ENCODE peak calls at places on chromosomes 2 and 18, in seven cellular contexts. One of them, this sample, is unnamed.

GRCh38 chr18:77096936-77097886 is 35.4 kb downstream of the MBP start:
- DNase-seq in T-helper 17 cell: no peak
- DNase-seq in RPMI7951: no peak
- DNase-seq in NAMALWA: no peak
- DNase-seq in GM04504: no peak
- DNase-seq in hypothalamus: no peak
- DNase-seq in activated T-cell treated with anti-CD3 and anti-CD28 coated beads, Interleukin-2, amount 50 U/mL, for 72 hours: no peak
- DNase-seq in this sample: no peak

GRCh38 chr2:217064234-217065103 is 204.6 kb upstream of the TNP1 start:
- DNase-seq in activated T-cell treated with anti-CD3 and anti-CD28 coated beads, Interleukin-2, amount 50 U/mL, for 72 hours: no peak
- DNase-seq in RPMI7951: no peak
- DNase-seq in GM04504: peak; percentile 37
- DNase-seq in hypothalamus: no peak
- DNase-seq in NAMALWA: no peak
- DNase-seq in T-helper 17 cell: no peak
- DNase-seq in this sample: no peak

GRCh38 chr2:181632733-181633401 is 24.0 kb downstream of the CERKL start:
- DNase-seq in T-helper 17 cell: no peak
- DNase-seq in RPMI7951: no peak
- DNase-seq in hypothalamus: no peak
- DNase-seq in NAMALWA: no peak
- DNase-seq in activated T-cell treated with anti-CD3 and anti-CD28 coated beads, Interleukin-2, amount 50 U/mL, for 72 hours: no peak
- DNase-seq in GM04504: no peak
- DNase-seq in this sample: no peak

GRCh38 chr18:27942706-27943105 is 234.2 kb downstream of the CDH2 start:
- DNase-seq in hypothalamus: no peak
- DNase-seq in GM04504: no peak
- DNase-seq in T-helper 17 cell: no peak
- DNase-seq in RPMI7951: peak; percentile 77
- DNase-seq in NAMALWA: no peak
- DNase-seq in activated T-cell treated with anti-CD3 and anti-CD28 coated beads, Interleukin-2, amount 50 U/mL, for 72 hours: no peak
- DNase-seq in this sample: no peak

GRCh38 chr2:121293450-121294325 is 8.7 kb upstream of the TFCP2L1 start:
- DNase-seq in NAMALWA: no peak
- DNase-seq in hypothalamus: no peak
- DNase-seq in RPMI7951: no peak
- DNase-seq in activated T-cell treated with anti-CD3 and anti-CD28 coated beads, Interleukin-2, amount 50 U/mL, for 72 hours: no peak
- DNase-seq in T-helper 17 cell: no peak
- DNase-seq in GM04504: no peak
- DNase-seq in this sample: no peak

GRCh38 chr18:55522011-55522410 is 66.0 kb downstream of the TCF4 start:
- DNase-seq in NAMALWA: peak; percentile 56
- DNase-seq in hypothalamus: no peak
- DNase-seq in GM04504: no peak
- DNase-seq in activated T-cell treated with anti-CD3 and anti-CD28 coated beads, Interleukin-2, amount 50 U/mL, for 72 hours: peak; percentile 27
- DNase-seq in T-helper 17 cell: no peak
- DNase-seq in RPMI7951: peak; percentile 53
- DNase-seq in this sample: no peak

GRCh38 chr2:26847663-26848335 is at the start of gene DPYSL5:
- DNase-seq in RPMI7951: no peak
- DNase-seq in hypothalamus: no peak
- DNase-seq in GM04504: no peak
- DNase-seq in T-helper 17 cell: peak; percentile 14
- DNase-seq in NAMALWA: no peak
- DNase-seq in activated T-cell treated with anti-CD3 and anti-CD28 coated beads, Interleukin-2, amount 50 U/mL, for 72 hours: peak; percentile 6
- DNase-seq in this sample: no peak

GRCh38 chr18:13394794-13395193 is 176.2 kb downstream of the LDLRAD4 start:
- DNase-seq in GM04504: no peak
- DNase-seq in T-helper 17 cell: no peak
- DNase-seq in hypothalamus: no peak
- DNase-seq in activated T-cell treated with anti-CD3 and anti-CD28 coated beads, Interleukin-2, amount 50 U/mL, for 72 hours: no peak
- DNase-seq in RPMI7951: no peak
- DNase-seq in NAMALWA: no peak
- DNase-seq in this sample: no peak

GRCh38 chr2:199727801-199728200 is 123.2 kb downstream of the FTCDNL1 start:
- DNase-seq in NAMALWA: no peak
- DNase-seq in activated T-cell treated with anti-CD3 and anti-CD28 coated beads, Interleukin-2, amount 50 U/mL, for 72 hours: no peak
- DNase-seq in RPMI7951: no peak
- DNase-seq in T-helper 17 cell: no peak
- DNase-seq in hypothalamus: no peak
- DNase-seq in GM04504: no peak
- DNase-seq in this sample: no peak

GRCh38 chr2:62304429-62305417 is 108.8 kb downstream of the B3GNT2 start:
- DNase-seq in T-helper 17 cell: no peak
- DNase-seq in GM04504: no peak
- DNase-seq in hypothalamus: no peak
- DNase-seq in NAMALWA: no peak
- DNase-seq in activated T-cell treated with anti-CD3 and anti-CD28 coated beads, Interleukin-2, amount 50 U/mL, for 72 hours: peak; percentile 66
- DNase-seq in RPMI7951: peak; percentile 89
- DNase-seq in this sample: peak; percentile 38

GRCh38 chr2:195542067-195542466 is 115.0 kb upstream of the SLC39A10 start:
- DNase-seq in NAMALWA: no peak
- DNase-seq in activated T-cell treated with anti-CD3 and anti-CD28 coated beads, Interleukin-2, amount 50 U/mL, for 72 hours: peak; percentile 27
- DNase-seq in GM04504: no peak
- DNase-seq in RPMI7951: no peak
- DNase-seq in T-helper 17 cell: no peak
- DNase-seq in hypothalamus: no peak
- DNase-seq in this sample: no peak

GRCh38 chr2:24304098-24304497 is 56.2 kb downstream of the ITSN2 start:
- DNase-seq in T-helper 17 cell: no peak
- DNase-seq in RPMI7951: no peak
- DNase-seq in GM04504: peak; percentile 82
- DNase-seq in activated T-cell treated with anti-CD3 and anti-CD28 coated beads, Interleukin-2, amount 50 U/mL, for 72 hours: no peak
- DNase-seq in hypothalamus: no peak
- DNase-seq in NAMALWA: no peak
- DNase-seq in this sample: no peak